ENCODE peak calls at places on chromosomes 1 and 21, in six cellular contexts. One of them, this sample, is unnamed.
A peak's percentile ranks its signal among the peaks of the same experiment; 100 is the strongest.

GRCh38 chr21:45987121-45987711 is 5.6 kb downstream of the COL6A1 start:
- DNase-seq in activated CD4-positive, alpha-beta T cell treated with anti-CD3 and anti-CD28 coated beads, Interleukin-2, amount 50 U/mL, for 1 hour: no peak
- DNase-seq in coronary artery: no peak
- DNase-seq in anterior cingulate cortex: no peak
- DNase-seq in C1 segment of cervical spinal cord: no peak
- DNase-seq in stimulated activated naive B cell treated with anti-CD40 and anti-IgM and Interleukin-4, amounts not matched to agents 10 μg/mL and 1 μg/mL and 100 μg/mL, for 72 hours: no peak
- DNase-seq in this sample: no peak

GRCh38 chr1:56516539-56517252 is 62.7 kb downstream of the PLPP3 start:
- DNase-seq in anterior cingulate cortex: no peak
- DNase-seq in stimulated activated naive B cell treated with anti-CD40 and anti-IgM and Interleukin-4, amounts not matched to agents 10 μg/mL and 1 μg/mL and 100 μg/mL, for 72 hours: peak; percentile 35
- DNase-seq in C1 segment of cervical spinal cord: no peak
- DNase-seq in activated CD4-positive, alpha-beta T cell treated with anti-CD3 and anti-CD28 coated beads, Interleukin-2, amount 50 U/mL, for 1 hour: no peak
- DNase-seq in coronary artery: no peak
- DNase-seq in this sample: no peak

GRCh38 chr1:22282281-22282970 is 139.5 kb upstream of the WNT4 start:
- DNase-seq in coronary artery: peak; percentile 17
- DNase-seq in stimulated activated naive B cell treated with anti-CD40 and anti-IgM and Interleukin-4, amounts not matched to agents 10 μg/mL and 1 μg/mL and 100 μg/mL, for 72 hours: no peak
- DNase-seq in C1 segment of cervical spinal cord: no peak
- DNase-seq in activated CD4-positive, alpha-beta T cell treated with anti-CD3 and anti-CD28 coated beads, Interleukin-2, amount 50 U/mL, for 1 hour: no peak
- DNase-seq in anterior cingulate cortex: no peak
- DNase-seq in this sample: peak; percentile 81

GRCh38 chr1:62209931-62210595 is 15.4 kb downstream of the L1TD1 start:
- DNase-seq in stimulated activated naive B cell treated with anti-CD40 and anti-IgM and Interleukin-4, amounts not matched to agents 10 μg/mL and 1 μg/mL and 100 μg/mL, for 72 hours: no peak
- DNase-seq in anterior cingulate cortex: no peak
- DNase-seq in C1 segment of cervical spinal cord: no peak
- DNase-seq in activated CD4-positive, alpha-beta T cell treated with anti-CD3 and anti-CD28 coated beads, Interleukin-2, amount 50 U/mL, for 1 hour: no peak
- DNase-seq in coronary artery: no peak
- DNase-seq in this sample: no peak

GRCh38 chr1:164638506-164639202 is 79.7 kb downstream of the PBX1 start:
- DNase-seq in C1 segment of cervical spinal cord: no peak
- DNase-seq in coronary artery: no peak
- DNase-seq in stimulated activated naive B cell treated with anti-CD40 and anti-IgM and Interleukin-4, amounts not matched to agents 10 μg/mL and 1 μg/mL and 100 μg/mL, for 72 hours: no peak
- DNase-seq in anterior cingulate cortex: no peak
- DNase-seq in activated CD4-positive, alpha-beta T cell treated with anti-CD3 and anti-CD28 coated beads, Interleukin-2, amount 50 U/mL, for 1 hour: no peak
- DNase-seq in this sample: no peak

GRCh38 chr1:70319750-70320149 is 34.8 kb downstream of the ANKRD13C start:
- DNase-seq in activated CD4-positive, alpha-beta T cell treated with anti-CD3 and anti-CD28 coated beads, Interleukin-2, amount 50 U/mL, for 1 hour: no peak
- DNase-seq in stimulated activated naive B cell treated with anti-CD40 and anti-IgM and Interleukin-4, amounts not matched to agents 10 μg/mL and 1 μg/mL and 100 μg/mL, for 72 hours: no peak
- DNase-seq in coronary artery: no peak
- DNase-seq in anterior cingulate cortex: no peak
- DNase-seq in C1 segment of cervical spinal cord: no peak
- DNase-seq in this sample: no peak

GRCh38 chr1:53683986-53684740 is 54.8 kb downstream of the GLIS1 start:
- DNase-seq in stimulated activated naive B cell treated with anti-CD40 and anti-IgM and Interleukin-4, amounts not matched to agents 10 μg/mL and 1 μg/mL and 100 μg/mL, for 72 hours: no peak
- DNase-seq in coronary artery: no peak
- DNase-seq in C1 segment of cervical spinal cord: no peak
- DNase-seq in anterior cingulate cortex: no peak
- DNase-seq in activated CD4-positive, alpha-beta T cell treated with anti-CD3 and anti-CD28 coated beads, Interleukin-2, amount 50 U/mL, for 1 hour: no peak
- DNase-seq in this sample: no peak

GRCh38 chr1:152786077-152786476 is at the start of gene LCE1E:
- DNase-seq in anterior cingulate cortex: no peak
- DNase-seq in activated CD4-positive, alpha-beta T cell treated with anti-CD3 and anti-CD28 coated beads, Interleukin-2, amount 50 U/mL, for 1 hour: no peak
- DNase-seq in coronary artery: no peak
- DNase-seq in stimulated activated naive B cell treated with anti-CD40 and anti-IgM and Interleukin-4, amounts not matched to agents 10 μg/mL and 1 μg/mL and 100 μg/mL, for 72 hours: no peak
- DNase-seq in C1 segment of cervical spinal cord: no peak
- DNase-seq in this sample: no peak

GRCh38 chr1:61299468-61299867 is 217.1 kb downstream of the NFIA start:
- DNase-seq in stimulated activated naive B cell treated with anti-CD40 and anti-IgM and Interleukin-4, amounts not matched to agents 10 μg/mL and 1 μg/mL and 100 μg/mL, for 72 hours: no peak
- DNase-seq in coronary artery: no peak
- DNase-seq in activated CD4-positive, alpha-beta T cell treated with anti-CD3 and anti-CD28 coated beads, Interleukin-2, amount 50 U/mL, for 1 hour: no peak
- DNase-seq in anterior cingulate cortex: no peak
- DNase-seq in C1 segment of cervical spinal cord: no peak
- DNase-seq in this sample: no peak

GRCh38 chr1:115492880-115493279 is 148.9 kb upstream of the VANGL1 start:
- DNase-seq in stimulated activated naive B cell treated with anti-CD40 and anti-IgM and Interleukin-4, amounts not matched to agents 10 μg/mL and 1 μg/mL and 100 μg/mL, for 72 hours: no peak
- DNase-seq in coronary artery: no peak
- DNase-seq in anterior cingulate cortex: no peak
- DNase-seq in activated CD4-positive, alpha-beta T cell treated with anti-CD3 and anti-CD28 coated beads, Interleukin-2, amount 50 U/mL, for 1 hour: no peak
- DNase-seq in C1 segment of cervical spinal cord: no peak
- DNase-seq in this sample: no peak

GRCh38 chr1:57137980-57138379 is 172.2 kb upstream of the C8B start:
- DNase-seq in coronary artery: no peak
- DNase-seq in stimulated activated naive B cell treated with anti-CD40 and anti-IgM and Interleukin-4, amounts not matched to agents 10 μg/mL and 1 μg/mL and 100 μg/mL, for 72 hours: no peak
- DNase-seq in activated CD4-positive, alpha-beta T cell treated with anti-CD3 and anti-CD28 coated beads, Interleukin-2, amount 50 U/mL, for 1 hour: no peak
- DNase-seq in C1 segment of cervical spinal cord: no peak
- DNase-seq in anterior cingulate cortex: no peak
- DNase-seq in this sample: no peak

GRCh38 chr1:189336115-189337100 is 1141.3 kb downstream of the BRINP3 start:
- DNase-seq in coronary artery: no peak
- DNase-seq in C1 segment of cervical spinal cord: no peak
- DNase-seq in stimulated activated naive B cell treated with anti-CD40 and anti-IgM and Interleukin-4, amounts not matched to agents 10 μg/mL and 1 μg/mL and 100 μg/mL, for 72 hours: no peak
- DNase-seq in anterior cingulate cortex: no peak
- DNase-seq in activated CD4-positive, alpha-beta T cell treated with anti-CD3 and anti-CD28 coated beads, Interleukin-2, amount 50 U/mL, for 1 hour: no peak
- DNase-seq in this sample: no peak

GRCh38 chr1:228471762-228472398 is 15.3 kb upstream of the RNF187 start:
- DNase-seq in stimulated activated naive B cell treated with anti-CD40 and anti-IgM and Interleukin-4, amounts not matched to agents 10 μg/mL and 1 μg/mL and 100 μg/mL, for 72 hours: no peak
- DNase-seq in activated CD4-positive, alpha-beta T cell treated with anti-CD3 and anti-CD28 coated beads, Interleukin-2, amount 50 U/mL, for 1 hour: no peak
- DNase-seq in C1 segment of cervical spinal cord: no peak
- DNase-seq in coronary artery: peak; percentile 14
- DNase-seq in anterior cingulate cortex: no peak
- DNase-seq in this sample: no peak

GRCh38 chr21:24163539-24163938 is 1443.7 kb downstream of the MRPL39 start:
- DNase-seq in coronary artery: no peak
- DNase-seq in activated CD4-positive, alpha-beta T cell treated with anti-CD3 and anti-CD28 coated beads, Interleukin-2, amount 50 U/mL, for 1 hour: no peak
- DNase-seq in C1 segment of cervical spinal cord: no peak
- DNase-seq in stimulated activated naive B cell treated with anti-CD40 and anti-IgM and Interleukin-4, amounts not matched to agents 10 μg/mL and 1 μg/mL and 100 μg/mL, for 72 hours: no peak
- DNase-seq in anterior cingulate cortex: no peak
- DNase-seq in this sample: no peak

GRCh38 chr1:76835203-76835602 is 32.1 kb upstream of the ST6GALNAC5 start:
- DNase-seq in coronary artery: no peak
- DNase-seq in anterior cingulate cortex: no peak
- DNase-seq in activated CD4-positive, alpha-beta T cell treated with anti-CD3 and anti-CD28 coated beads, Interleukin-2, amount 50 U/mL, for 1 hour: no peak
- DNase-seq in stimulated activated naive B cell treated with anti-CD40 and anti-IgM and Interleukin-4, amounts not matched to agents 10 μg/mL and 1 μg/mL and 100 μg/mL, for 72 hours: no peak
- DNase-seq in C1 segment of cervical spinal cord: no peak
- DNase-seq in this sample: no peak

GRCh38 chr1:243267346-243268283 is 11.8 kb downstream of the SDCCAG8 start:
- DNase-seq in anterior cingulate cortex: no peak
- DNase-seq in coronary artery: no peak
- DNase-seq in activated CD4-positive, alpha-beta T cell treated with anti-CD3 and anti-CD28 coated beads, Interleukin-2, amount 50 U/mL, for 1 hour: no peak
- DNase-seq in C1 segment of cervical spinal cord: no peak
- DNase-seq in stimulated activated naive B cell treated with anti-CD40 and anti-IgM and Interleukin-4, amounts not matched to agents 10 μg/mL and 1 μg/mL and 100 μg/mL, for 72 hours: no peak
- DNase-seq in this sample: no peak

GRCh38 chr21:45410865-45411809 is 6.2 kb downstream of the COL18A1 start:
- DNase-seq in coronary artery: no peak
- DNase-seq in activated CD4-positive, alpha-beta T cell treated with anti-CD3 and anti-CD28 coated beads, Interleukin-2, amount 50 U/mL, for 1 hour: no peak
- DNase-seq in stimulated activated naive B cell treated with anti-CD40 and anti-IgM and Interleukin-4, amounts not matched to agents 10 μg/mL and 1 μg/mL and 100 μg/mL, for 72 hours: no peak
- DNase-seq in anterior cingulate cortex: no peak
- DNase-seq in C1 segment of cervical spinal cord: no peak
- DNase-seq in this sample: no peak

GRCh38 chr21:37593015-37593414 is 226.4 kb downstream of the DYRK1A start:
- DNase-seq in activated CD4-positive, alpha-beta T cell treated with anti-CD3 and anti-CD28 coated beads, Interleukin-2, amount 50 U/mL, for 1 hour: no peak
- DNase-seq in coronary artery: no peak
- DNase-seq in anterior cingulate cortex: no peak
- DNase-seq in stimulated activated naive B cell treated with anti-CD40 and anti-IgM and Interleukin-4, amounts not matched to agents 10 μg/mL and 1 μg/mL and 100 μg/mL, for 72 hours: no peak
- DNase-seq in C1 segment of cervical spinal cord: no peak
- DNase-seq in this sample: no peak

GRCh38 chr21:35381743-35382310 is 332.7 kb upstream of the RUNX1 start:
- DNase-seq in C1 segment of cervical spinal cord: no peak
- DNase-seq in anterior cingulate cortex: no peak
- DNase-seq in activated CD4-positive, alpha-beta T cell treated with anti-CD3 and anti-CD28 coated beads, Interleukin-2, amount 50 U/mL, for 1 hour: no peak
- DNase-seq in stimulated activated naive B cell treated with anti-CD40 and anti-IgM and Interleukin-4, amounts not matched to agents 10 μg/mL and 1 μg/mL and 100 μg/mL, for 72 hours: no peak
- DNase-seq in coronary artery: no peak
- DNase-seq in this sample: no peak